ENCODE peak calls at places on chromosomes 6 and 20, in seven cellular contexts. O is activated T-cell treated with anti-CD3 and anti-CD28 coated beads, Interleukin-2, amount 50 U/mL, for 72 hours; Z is heart left ventricle; W is NCI-H774; Y is ACHN; U is body of pancreas; P is fibroblast of lung. A is an unnamed sample.

GRCh38 chr6:99912657-99913056 is 81.4 kb downstream of the MCHR2 start:
- DNase-seq in O (no peak), Z (no peak), W (no peak), Y (no peak), U (no peak), P (no peak), A (no peak)

GRCh38 chr20:46088409-46089075 is 1.2 kb downstream of the NCOA5 start:
- DNase-seq in O (no peak), Z (no peak), W (no peak), Y (peak; percentile 18), U (no peak), P (peak; percentile 33), A (no peak)

GRCh38 chr6:46279874-46280273 is 109.1 kb upstream of the ENPP5 start:
- DNase-seq in O (no peak), Z (no peak), W (no peak), Y (no peak), U (no peak), P (peak; percentile 25), A (no peak)

GRCh38 chr6:143689852-143690251 is 12.1 kb downstream of the PHACTR2 start:
- DNase-seq in O (no peak), Z (no peak), W (no peak), Y (peak; percentile 40), U (no peak), P (peak; percentile 79), A (no peak)

GRCh38 chr6:166760288-166760687 is 133.2 kb upstream of the RPS6KA2 start:
- DNase-seq in O (peak; percentile 73), Z (no peak), W (no peak), Y (no peak), U (no peak), P (no peak), A (no peak)

GRCh38 chr20:32474967-32475819 is 109.9 kb downstream of the NOL4L start:
- DNase-seq in O (no peak), Z (peak; percentile 95), W (no peak), Y (peak; percentile 90), U (peak; percentile 89), P (peak; percentile 96), A (peak; percentile 78)

GRCh38 chr20:11296951-11297350 is 620.7 kb upstream of the BTBD3 start:
- DNase-seq in O (no peak), Z (no peak), W (no peak), Y (no peak), U (no peak), P (no peak), A (no peak)

GRCh38 chr6:132089173-132089572 is 138.0 kb upstream of the CCN2 start:
- DNase-seq in O (no peak), Z (no peak), W (no peak), Y (no peak), U (no peak), P (no peak), A (no peak)

A was measured in astrocyte of the cerebellum.